ENCODE peak calls at places on chromosomes 16 and 17, in nine cellular contexts. B is cardiac fibroblast, N is HFF-Myc, X is neural progenitor cell, C is dorsolateral prefrontal cortex, Q is AG04449, H is foreskin fibroblast, Y is left ventricle myocardium inferior, R is cardiac muscle cell. L is an unnamed sample.

GRCh38 chr16:48580925-48581500 is 29.0 kb downstream of the N4BP1 start:
- DNase-seq in B (peak; percentile 64), N (no peak), X (no peak), C (no peak), Q (no peak), H (no peak), Y (no peak), R (no peak), L (peak; percentile 55)

GRCh38 chr16:86993426-86994110 is 323.6 kb downstream of the C16orf95 start:
- DNase-seq in B (no peak), N (no peak), X (no peak), C (no peak), Q (no peak), H (no peak), Y (no peak), R (no peak), L (no peak)

GRCh38 chr17:18187816-18188761 is 4.5 kb downstream of the ALKBH5 start:
- DNase-seq in B (peak; percentile 63), N (no peak), X (no peak), C (no peak), Q (no peak), H (peak; percentile 75), Y (peak; percentile 29), R (peak; percentile 54), L (peak; percentile 41)

GRCh38 chr17:81020767-81021497 is 14.0 kb upstream of the BAIAP2 start:
- DNase-seq in B (peak; percentile 41), N (no peak), X (no peak), C (no peak), Q (no peak), H (peak; percentile 47), Y (peak; percentile 74), R (peak; percentile 38), L (peak; percentile 44)

GRCh38 chr16:87045462-87046216 is 271.6 kb downstream of the C16orf95 start:
- DNase-seq in B (no peak), N (no peak), X (no peak), C (no peak), Q (no peak), H (no peak), Y (no peak), R (no peak), L (no peak)

GRCh38 chr17:8060274-8060673 is 21.4 kb downstream of the ALOX15B start:
- DNase-seq in B (peak; percentile 82), N (no peak), X (peak; percentile 90), C (no peak), Q (no peak), H (peak; percentile 86), Y (no peak), R (peak; percentile 80), L (peak; percentile 81)

GRCh38 chr17:68461589-68461988 is 4.3 kb upstream of the WIPI1 start:
- DNase-seq in B (no peak), N (no peak), X (no peak), C (no peak), Q (no peak), H (no peak), Y (no peak), R (no peak), L (no peak)

GRCh38 chr17:7842950-7843535 is 9.0 kb downstream of the KDM6B start:
- DNase-seq in B (peak; percentile 97), N (no peak), X (peak; percentile 54), C (no peak), Q (no peak), H (peak; percentile 97), Y (peak; percentile 70), R (peak; percentile 93), L (peak; percentile 95)

GRCh38 chr16:287298-287811 is 4.4 kb downstream of the PDIA2 start:
- DNase-seq in B (no peak), N (no peak), X (no peak), C (no peak), Q (no peak), H (peak; percentile 23), Y (no peak), R (no peak), L (no peak)

GRCh38 chr16:1899641-1900451 is 18.4 kb downstream of the HS3ST6 start:
- DNase-seq in B (no peak), N (no peak), X (no peak), C (no peak), Q (no peak), H (no peak), Y (no peak), R (no peak), L (no peak)

GRCh38 chr16:27177031-27177774 is 26.1 kb upstream of the KDM8 start:
- DNase-seq in B (peak; percentile 92), N (peak; percentile 29), X (no peak), C (no peak), Q (peak; percentile 50), H (peak; percentile 89), Y (no peak), R (peak; percentile 64), L (peak; percentile 76)

GRCh38 chr16:6753553-6753952 is 579.1 kb upstream of the RBFOX1 start:
- DNase-seq in B (no peak), N (no peak), X (peak; percentile 2), C (no peak), Q (no peak), H (no peak), Y (no peak), R (no peak), L (no peak)

GRCh38 chr17:43634681-43635125 is 27.0 kb downstream of the MEOX1 start:
- DNase-seq in B (peak; percentile 49), N (no peak), X (no peak), C (no peak), Q (no peak), H (peak; percentile 21), Y (peak; percentile 58), R (peak; percentile 48), L (peak; percentile 57)

GRCh38 chr17:38338535-38338934 is 5.2 kb downstream of the GPR179 start:
- DNase-seq in B (no peak), N (no peak), X (no peak), C (no peak), Q (no peak), H (no peak), Y (no peak), R (no peak), L (no peak)

GRCh38 chr17:40951011-40951622 is 13.7 kb upstream of the KRT23 start:
- DNase-seq in B (no peak), N (no peak), X (no peak), C (no peak), Q (no peak), H (no peak), Y (no peak), R (no peak), L (no peak)

DNA sequence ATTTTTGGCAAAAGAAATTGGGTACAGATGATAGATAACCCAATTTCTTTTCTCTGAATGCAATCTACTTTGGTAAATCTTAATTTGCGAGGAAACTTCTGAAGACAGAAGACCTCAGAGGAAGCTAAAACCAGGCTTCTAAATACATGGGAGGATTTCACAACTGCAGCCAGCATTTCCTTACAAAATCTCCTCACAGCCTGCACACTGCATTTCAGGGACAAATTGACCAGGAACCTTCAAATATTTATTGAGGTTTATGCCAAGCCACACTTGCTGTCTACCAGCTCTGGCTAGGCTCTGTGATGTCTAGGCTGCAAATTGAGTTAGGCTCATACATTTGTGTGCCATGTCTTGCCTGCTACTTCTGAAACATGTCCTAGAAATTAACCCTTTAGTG is 167.3 kb upstream of the CDH5 start:
- DNase-seq in B (peak; percentile 19), N (no peak), X (no peak), C (no peak), Q (no peak), H (peak; percentile 44), Y (no peak), R (peak; percentile 85), L (peak; percentile 74)
- H3K4me3 ChIP-seq in B (no peak overlapping the region), N (no peak overlapping the region), X (no peak overlapping the region), C (no peak overlapping the region), Q (no peak overlapping the region), H (no peak overlapping the region), Y (no peak overlapping the region), R (no peak overlapping the region), L (no peak overlapping the region)

GRCh38 chr16:46629331-46629843 is 8.2 kb upstream of the SHCBP1 start:
- DNase-seq in B (peak; percentile 80), N (peak; percentile 41), X (peak; percentile 41), C (no peak), Q (no peak), H (peak; percentile 68), Y (no peak), R (peak; percentile 77), L (peak; percentile 77)
- TF ChIP-seq CTCF in B (peak; percentile 53), N (peak; percentile 55), X (peak; percentile 45), C (peak; percentile 56), Q (peak; percentile 33), H (peak; percentile 56), Y (peak; percentile 40), R (peak; percentile 67), L (peak; percentile 60)

GRCh38 chr17:74987418-74987908 is at the start of gene CDR2L:
- DNase-seq in B (peak; percentile 91), N (no peak), X (peak; percentile 98), C (peak; percentile 98), Q (peak; percentile 67), H (peak; percentile 98), Y (peak; percentile 98), R (peak; percentile 95), L (peak; percentile 91)
- H3K4me3 ChIP-seq in B (peak within 1 kb of the TSS; percentile 80), N (peak within 1 kb of the TSS; percentile 59), X (peak within 1 kb of the TSS; percentile 98), C (peak within 1 kb of the TSS; percentile 77), Q (peak within 1 kb of the TSS; percentile 74), H (peak within 1 kb of the TSS; percentile 61), Y (peak within 1 kb of the TSS; percentile 80), R (peak within 1 kb of the TSS; percentile 83), L (peak within 1 kb of the TSS; percentile 76)

DNA sequence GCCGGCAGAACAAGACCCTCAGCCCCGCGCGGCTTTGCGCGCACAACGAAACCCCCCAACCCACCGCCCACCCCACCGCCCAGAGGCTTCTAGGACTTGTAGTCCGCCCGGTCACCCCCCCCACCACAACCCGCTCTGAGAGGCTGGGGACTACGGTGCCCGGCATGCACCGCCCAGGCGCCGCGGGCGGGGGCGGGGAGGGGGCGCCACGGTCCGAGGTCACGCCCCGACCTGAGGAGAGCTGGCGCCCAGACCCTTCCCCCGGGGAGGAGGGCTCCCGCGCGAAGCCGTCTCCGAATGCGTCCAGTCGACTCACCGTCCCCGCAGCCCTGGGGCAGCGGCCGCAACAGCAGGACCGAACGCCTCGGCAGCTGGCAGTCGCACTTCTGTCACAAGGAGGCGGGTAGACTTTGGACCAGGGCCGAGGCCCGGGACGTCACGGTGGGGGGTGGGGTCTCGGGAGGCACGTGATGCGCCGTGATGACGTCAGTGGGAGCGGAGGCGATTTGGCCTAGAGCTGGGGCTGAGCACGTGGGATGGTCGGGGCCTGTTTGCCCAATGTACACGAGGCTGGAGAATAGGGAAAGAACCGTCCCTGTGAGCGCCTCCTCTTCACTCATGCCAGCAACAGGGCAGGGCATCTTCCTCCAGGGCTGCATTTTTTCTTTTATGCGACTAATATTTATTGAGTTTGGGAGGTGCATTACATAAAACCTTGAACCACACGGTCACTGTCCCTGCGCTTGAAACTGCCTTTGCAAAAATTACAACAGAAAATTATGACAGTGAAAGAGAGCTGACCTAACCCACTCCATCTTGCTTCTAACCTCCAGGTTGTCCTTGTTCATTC is at the start of gene CDIP1:
- DNase-seq in B (peak; percentile 95), N (peak; percentile 82), X (peak; percentile 95), C (peak; percentile 97), Q (peak; percentile 46), H (peak; percentile 98), Y (peak; percentile 97), R (peak; percentile 98), L (peak; percentile 97)
- TF ChIP-seq CTCF in B (no peak), N (no peak), X (peak; percentile 11), C (peak; percentile 29), Q (no peak), H (no peak), Y (peak; percentile 19), R (peak; percentile 6), L (no peak)

GRCh38 chr17:73304971-73305786 is 6.6 kb downstream of the CDC42EP4 start:
- DNase-seq in B (peak; percentile 91), N (no peak), X (peak; percentile 35), C (no peak), Q (no peak), H (peak; percentile 93), Y (peak; percentile 68), R (peak; percentile 88), L (peak; percentile 92)
- H3K4me3 ChIP-seq in B (peak overlapping the region; percentile 48), N (peak overlapping the region; percentile 41), X (no peak overlapping the region), C (peak overlapping the region; percentile 13), Q (peak overlapping the region; percentile 55), H (peak overlapping the region; percentile 56), Y (peak overlapping the region; percentile 81), R (no peak overlapping the region), L (peak overlapping the region; percentile 46)

L was measured in fibroblast of pulmonary artery.